ENCODE peak calls at places on chromosome 20, in nine cellular contexts. M is activated B cell treated with CpG ODN at 0.5 μM for 24 hours, P is Calu3, B is PC-3, T is endothelial cell, X is cardiac muscle cell, Y is type B pancreatic cell, Q is H9, U is kidney. H is an unnamed sample.

GRCh38 chr20:58775371-58775770 is 75.3 kb downstream of the GNAS-AS1 start:
- DNase-seq in M (no peak), P (no peak), B (no peak), T (no peak), X (no peak), Y (no peak), Q (no peak), U (peak; percentile 20), H (no peak)

GRCh38 chr20:15838466-15838865 is 734.8 kb downstream of the KIF16B start:
- DNase-seq in M (no peak), P (no peak), B (no peak), T (no peak), X (no peak), Y (no peak), Q (no peak), U (no peak), H (no peak)

GRCh38 chr20:41408986-41409385 is 42.4 kb upstream of the EMILIN3 start:
- DNase-seq in M (no peak), P (no peak), B (no peak), T (no peak), X (no peak), Y (no peak), Q (no peak), U (no peak), H (no peak)

GRCh38 chr20:50302463-50303041 is 111.9 kb downstream of the CEBPB start:
- DNase-seq in M (no peak), P (no peak), B (peak; percentile 35), T (no peak), X (peak; percentile 53), Y (no peak), Q (no peak), U (no peak), H (no peak)

GRCh38 chr20:60748086-60748485 is 504.0 kb upstream of the CDH4 start:
- DNase-seq in M (no peak), P (no peak), B (no peak), T (no peak), X (no peak), Y (no peak), Q (no peak), U (no peak), H (no peak)

GRCh38 chr20:41538810-41539596 is 79.2 kb downstream of the CHD6 start:
- DNase-seq in M (no peak), P (no peak), B (no peak), T (no peak), X (no peak), Y (no peak), Q (no peak), U (no peak), H (no peak)

GRCh38 chr20:6866741-6867140 is 99.3 kb downstream of the BMP2 start:
- DNase-seq in M (no peak), P (no peak), B (no peak), T (no peak), X (peak; percentile 23), Y (no peak), Q (no peak), U (no peak), H (no peak)

GRCh38 chr20:48295966-48296421 is 510.7 kb upstream of the SULF2 start:
- DNase-seq in M (no peak), P (no peak), B (no peak), T (no peak), X (peak; percentile 69), Y (no peak), Q (no peak), U (no peak), H (no peak)

GRCh38 chr20:49989234-49990065 is 6.7 kb downstream of the SNAI1 start:
- DNase-seq in M (no peak), P (no peak), B (no peak), T (peak; percentile 44), X (peak; percentile 88), Y (no peak), Q (no peak), U (peak; percentile 91), H (peak; percentile 50)

GRCh38 chr20:25324412-25324811 is 66.2 kb downstream of the ABHD12 start:
- DNase-seq in M (no peak), P (no peak), B (no peak), T (no peak), X (no peak), Y (no peak), Q (peak; percentile 20), U (peak; percentile 61), H (no peak)

GRCh38 chr20:26209171-26209941 is 512.7 kb upstream of the ZNF337 start:
- DNase-seq in M (no peak), P (no peak), B (no peak), T (peak; percentile 22), X (peak; percentile 27), Y (peak; percentile 66), Q (peak; percentile 43), U (peak; percentile 77), H (peak; percentile 48)

GRCh38 chr20:35093245-35093884 is 758 bp upstream of the TRPC4AP start:
- DNase-seq in M (no peak), P (peak; percentile 15), B (peak; percentile 59), T (no peak), X (peak; percentile 78), Y (no peak), Q (no peak), U (no peak), H (no peak)

GRCh38 chr20:25057234-25058050 is 497 bp downstream of the ACSS1 start:
- DNase-seq in M (peak; percentile 72), P (peak; percentile 44), B (peak; percentile 56), T (peak; percentile 53), X (peak; percentile 55), Y (no peak), Q (no peak), U (peak; percentile 93), H (peak; percentile 52)

DNA sequence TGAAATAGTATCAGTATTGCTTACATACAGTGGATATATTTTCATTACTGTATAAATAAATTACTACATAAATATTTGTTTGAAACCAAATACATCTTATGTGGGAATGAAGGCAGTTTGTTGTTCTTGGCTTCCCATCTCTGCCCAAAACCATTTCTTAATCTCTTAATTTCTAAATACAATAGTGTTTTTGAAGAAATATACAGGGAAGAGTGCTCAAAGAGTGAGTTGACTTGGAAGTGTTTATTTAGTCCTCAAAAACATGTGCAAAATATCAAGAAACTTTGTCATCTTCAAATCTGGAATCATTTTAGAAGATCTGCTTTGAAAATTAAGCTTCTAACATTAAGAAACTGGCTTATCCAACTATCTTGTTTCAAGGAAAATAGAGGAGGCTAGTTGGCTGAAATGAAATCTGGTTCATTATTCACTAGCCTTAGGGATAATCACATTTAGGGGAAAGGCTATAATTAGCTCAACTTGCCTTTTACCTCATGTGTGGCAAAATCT is 259.8 kb upstream of the FLRT3 start:
- DNase-seq in M (no peak), P (no peak), B (no peak), T (no peak), X (no peak), Y (no peak), Q (no peak), U (no peak), H (no peak)
- TF ChIP-seq CTCF in M (no peak), P (no peak), B (no peak), T (no peak), X (no peak), Y (no peak), Q (no peak), U (no peak), H (no peak)

DNA sequence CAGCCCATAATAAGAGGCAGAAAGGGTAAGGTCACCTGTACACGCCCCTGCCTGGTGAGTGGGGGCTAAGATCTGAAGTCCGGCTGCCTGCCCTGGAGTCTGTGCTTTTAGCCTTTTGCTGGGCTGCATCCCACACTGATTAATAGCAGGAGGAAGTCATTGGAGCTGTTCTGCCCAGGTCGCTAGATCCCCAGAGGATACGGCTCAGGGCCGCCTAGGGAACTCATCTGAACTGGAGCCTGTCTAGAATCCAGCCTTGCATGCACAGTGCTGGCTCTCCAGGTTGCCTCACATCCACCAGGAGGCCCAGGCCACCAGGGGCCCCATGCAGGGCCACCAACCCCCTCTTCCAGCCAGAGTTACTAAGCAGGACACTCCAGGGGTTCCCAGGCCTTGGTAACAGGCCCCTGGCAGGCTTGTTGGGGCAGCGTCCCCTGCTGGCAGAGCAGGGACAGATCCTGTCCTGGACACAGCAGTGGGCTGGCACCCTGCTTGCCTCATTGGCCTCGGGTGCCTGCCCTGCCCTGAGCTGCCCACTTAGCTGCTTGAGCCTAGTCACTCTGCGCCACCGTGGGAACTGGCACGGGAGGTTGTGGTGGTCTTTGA is 35.3 kb downstream of the EFCAB8 start:
- DNase-seq in M (no peak), P (peak; percentile 38), B (peak; percentile 6), T (peak; percentile 52), X (peak; percentile 31), Y (no peak), Q (peak; percentile 85), U (peak; percentile 66), H (peak; percentile 39)
- TF ChIP-seq CTCF in M (no peak), P (no peak), B (peak; percentile 55), T (peak; percentile 65), X (peak; percentile 52), Y (peak; percentile 54), Q (peak; percentile 98), U (peak; percentile 1), H (peak; percentile 36)

DNA sequence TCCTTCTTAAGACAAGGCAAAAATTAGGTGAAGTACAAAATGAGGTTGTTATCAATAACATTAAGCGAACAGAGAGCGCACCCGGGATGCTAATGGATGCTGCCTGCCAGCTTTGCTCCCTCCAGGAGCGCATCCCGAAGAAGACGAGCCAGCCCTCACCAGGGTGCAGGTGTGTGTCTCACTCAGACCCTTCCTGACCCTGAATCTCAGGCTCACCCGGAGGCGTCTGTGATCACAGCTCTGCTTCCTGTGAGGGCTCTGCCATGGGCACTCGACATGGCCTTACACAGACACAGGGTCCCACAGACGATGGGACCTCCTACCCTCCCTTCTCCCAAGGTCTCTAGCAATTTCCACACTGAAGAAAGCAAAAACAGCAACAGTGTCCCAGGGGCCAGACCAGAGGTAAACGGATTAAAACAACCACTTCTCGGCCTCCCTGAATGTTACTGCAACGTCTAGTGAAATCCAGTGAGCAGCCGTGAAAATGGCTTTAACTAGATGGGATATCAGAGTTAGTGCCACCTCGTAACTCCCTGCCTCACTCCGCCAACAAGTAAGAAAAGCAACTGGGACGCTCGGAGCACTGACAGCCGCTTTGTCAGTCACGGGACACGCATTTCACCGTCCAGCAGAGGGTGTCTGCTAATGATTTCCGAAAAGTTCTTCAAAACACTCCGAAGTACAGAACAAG is 11.7 kb downstream of the ZBTB46 start:
- DNase-seq in M (no peak), P (no peak), B (peak; percentile 54), T (no peak), X (peak; percentile 42), Y (no peak), Q (no peak), U (no peak), H (no peak)
- TF ChIP-seq CTCF in M (no peak), P (no peak), B (peak; percentile 66), T (no peak), X (peak; percentile 36), Y (peak; percentile 56), Q (peak; percentile 52), U (peak; percentile 25), H (no peak)

DNA sequence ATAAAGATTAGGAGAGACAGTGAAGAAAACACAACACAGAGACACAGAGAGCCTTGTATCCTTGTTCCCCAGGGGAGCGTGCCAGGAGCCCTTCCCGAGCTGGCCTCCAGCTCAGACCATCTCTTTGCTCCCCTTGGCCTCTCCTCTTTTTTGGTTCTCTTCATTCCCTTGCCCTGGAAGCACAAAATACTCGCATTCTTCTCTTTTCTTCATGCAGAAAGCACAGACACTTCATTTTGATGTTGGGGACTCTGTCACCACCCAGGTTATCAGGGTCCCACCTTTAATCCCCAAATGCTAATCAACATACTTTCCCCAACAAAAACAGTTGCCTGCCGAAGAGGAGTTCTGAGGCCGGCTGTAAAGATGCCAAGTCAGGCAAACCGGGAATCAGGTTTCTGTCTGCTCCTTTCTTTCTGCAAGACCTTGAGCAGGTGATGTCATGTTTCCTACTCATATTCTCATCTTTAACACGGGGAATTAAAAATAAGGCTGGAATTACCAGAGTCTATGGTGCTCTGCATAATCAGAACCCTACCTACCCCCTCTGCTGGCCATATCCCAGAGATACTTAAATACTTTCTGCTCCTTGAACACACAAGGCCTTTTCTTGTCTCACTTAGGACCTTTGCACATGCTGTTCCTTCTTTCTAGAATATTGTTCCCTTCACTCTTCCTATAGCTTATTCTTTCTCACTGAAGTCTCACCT is 21.7 kb downstream of the TGM6 start:
- DNase-seq in M (no peak), P (peak; percentile 16), B (peak; percentile 66), T (no peak), X (peak; percentile 65), Y (no peak), Q (no peak), U (no peak), H (no peak)
- TF ChIP-seq CTCF in M (no peak), P (no peak), B (peak; percentile 74), T (peak; percentile 27), X (peak; percentile 40), Y (peak; percentile 59), Q (peak; percentile 44), U (no peak), H (peak; percentile 41)